ENCODE peak calls at places on chromosomes 4 and X, in four cellular contexts. U is mucosa of descending colon, C is aorta, H is fibroblast of pulmonary artery. O is an unnamed sample.

GRCh38 chr4:155679343-155679742 is 12.7 kb downstream of the GUCY1A1 start:
- DNase-seq in U (no peak), C (peak; percentile 45), H (peak; percentile 60), O (peak; percentile 42)

GRCh38 chrX:115494133-115494532 is 66.8 kb upstream of the PLS3 start:
- DNase-seq in U (no peak), C (no peak), H (no peak), O (no peak)

GRCh38 chr4:40038972-40039371 is 17.7 kb upstream of the N4BP2 start:
- DNase-seq in U (no peak), C (no peak), H (no peak), O (peak; percentile 2)

GRCh38 chr4:183142566-183143545 is 43.8 kb downstream of the WWC2 start:
- DNase-seq in U (no peak), C (peak; percentile 52), H (peak; percentile 65), O (peak; percentile 80)

GRCh38 chr4:78242071-78242470 is 184.9 kb downstream of the FRAS1 start:
- DNase-seq in U (no peak), C (no peak), H (no peak), O (no peak)

GRCh38 chrX:153772608-153773217 is 8.1 kb upstream of the SRPK3 start:
- DNase-seq in U (no peak), C (no peak), H (no peak), O (no peak)

GRCh38 chr4:687975-688694 is 816 bp downstream of the SLC49A3 start:
- DNase-seq in U (peak; percentile 68), C (peak; percentile 63), H (no peak), O (peak; percentile 48)

GRCh38 chrX:46757593-46757992 is 1.3 kb downstream of the SLC9A7 start:
- DNase-seq in U (no peak), C (no peak), H (peak; percentile 17), O (no peak)

GRCh38 chr4:128780688-128781087 is 28.8 kb upstream of the JADE1 start:
- DNase-seq in U (no peak), C (no peak), H (no peak), O (no peak)

GRCh38 chr4:128775916-128776315 is 33.6 kb upstream of the JADE1 start:
- DNase-seq in U (no peak), C (no peak), H (no peak), O (no peak)

GRCh38 chr4:128776794-128777216 is 32.7 kb upstream of the JADE1 start:
- DNase-seq in U (no peak), C (peak; percentile 86), H (peak; percentile 84), O (peak; percentile 93)

GRCh38 chr4:128770807-128771206 is 38.7 kb upstream of the JADE1 start:
- DNase-seq in U (no peak), C (no peak), H (peak; percentile 27), O (no peak)

GRCh38 chr4:128775477-128775876 is 34.0 kb upstream of the JADE1 start:
- DNase-seq in U (no peak), C (no peak), H (no peak), O (no peak)
- H3K4me3 ChIP-seq in U (no peak overlapping the region), C (no peak overlapping the region), H (no peak overlapping the region), O (no peak overlapping the region)

GRCh38 chr4:152344001-152344400 is 191.9 kb downstream of the FBXW7 start:
- DNase-seq in U (no peak), C (no peak), H (no peak), O (no peak)
- H3K4me3 ChIP-seq in U (no peak overlapping the region), C (no peak overlapping the region), H (no peak overlapping the region), O (no peak overlapping the region)

GRCh38 chr4:80197601-80198444 is 520 bp downstream of the PRDM8 start:
- DNase-seq in U (no peak), C (no peak), H (peak; percentile 10), O (peak; percentile 43)
- H3K4me3 ChIP-seq in U (no peak overlapping the region), C (no peak overlapping the region), H (peak overlapping the region; percentile 37), O (peak overlapping the region; percentile 52)

GRCh38 chr4:83112239-83112638 is 2.3 kb downstream of the PLAC8 start:
- DNase-seq in U (no peak), C (no peak), H (no peak), O (no peak)
- H3K4me3 ChIP-seq in U (peak overlapping the region; percentile 9), C (no peak overlapping the region), H (no peak overlapping the region), O (no peak overlapping the region)

GRCh38 chr4:41644288-41644914 is 104.1 kb downstream of the PHOX2B start:
- DNase-seq in U (peak; percentile 65), C (peak; percentile 80), H (peak; percentile 46), O (no peak)
- H3K4me3 ChIP-seq in U (no peak overlapping the region), C (no peak overlapping the region), H (no peak overlapping the region), O (no peak overlapping the region)

GRCh38 chr4:176321589-176321988 is 1.8 kb downstream of the SPCS3 start:
- DNase-seq in U (no peak), C (no peak), H (no peak), O (no peak)
- H3K4me3 ChIP-seq in U (no peak overlapping the region), C (peak overlapping the region; percentile 88), H (peak overlapping the region; percentile 78), O (peak overlapping the region; percentile 72)